ENCODE peak calls at places on chromosomes 16 and 17, in six cellular contexts. F is dorsolateral prefrontal cortex, B is uterus, K is brain microvascular endothelial cell, O is Peyer's patch, M is GM06990. A is an unnamed sample. For H3K27me3, the result is how much of the 10 kb centered on the place peaks cover.

GRCh38 chr16:71628810-71629209 is 2.8 kb downstream of the MARVELD3 start:
- DNase-seq in F (no peak), B (no peak), K (peak), O (no peak), M (no peak), A (no peak)

GRCh38 chr17:229130-229944 is 47.9 kb upstream of the DOC2B start:
- DNase-seq in F (peak), B (no peak), K (peak), O (no peak), M (no peak), A (no peak)

GRCh38 chr16:15606521-15607220 is 36.3 kb downstream of the MARF1 start:
- DNase-seq in F (no peak), B (no peak), K (no peak), O (no peak), M (no peak), A (no peak)

GRCh38 chr16:79792952-79793351 is 192.4 kb upstream of the MAF start:
- DNase-seq in F (no peak), B (peak), K (no peak), O (no peak), M (no peak), A (no peak)

GRCh38 chr17:7850970-7851437 is 3.9 kb upstream of the TMEM88 start:
- DNase-seq in F (no peak), B (peak), K (no peak), O (no peak), M (no peak), A (no peak)

GRCh38 chr17:33381201-33381600 is 88.1 kb upstream of the ASIC2 start:
- DNase-seq in F (no peak), B (peak), K (no peak), O (no peak), M (no peak), A (no peak)

GRCh38 chr16:54199486-54200160 is 87.0 kb downstream of the IRX3 start:
- DNase-seq in F (no peak), B (no peak), K (no peak), O (no peak), M (no peak), A (no peak)

GRCh38 chr16:997440-998051 is 16.0 kb downstream of the SOX8 start:
- DNase-seq in F (no peak), B (peak), K (no peak), O (no peak), M (no peak), A (no peak)

GRCh38 chr17:77493238-77493812 is 352.6 kb downstream of the SEC14L1 start:
- DNase-seq in F (peak), B (peak), K (no peak), O (no peak), M (peak), A (no peak)

GRCh38 chr17:76104140-76104895 is 731 bp upstream of the EXOC7 start:
- DNase-seq in F (no peak), B (no peak), K (no peak), O (no peak), M (no peak), A (no peak)

GRCh38 chr17:73430848-73431247 is 119.0 kb upstream of the CDC42EP4 start:
- DNase-seq in F (no peak), B (no peak), K (peak), O (no peak), M (no peak), A (no peak)
- H3K27me3 ChIP-seq in F (under half), B (under half), K (under half), O (under half), M (under half), A (under half)

DNA sequence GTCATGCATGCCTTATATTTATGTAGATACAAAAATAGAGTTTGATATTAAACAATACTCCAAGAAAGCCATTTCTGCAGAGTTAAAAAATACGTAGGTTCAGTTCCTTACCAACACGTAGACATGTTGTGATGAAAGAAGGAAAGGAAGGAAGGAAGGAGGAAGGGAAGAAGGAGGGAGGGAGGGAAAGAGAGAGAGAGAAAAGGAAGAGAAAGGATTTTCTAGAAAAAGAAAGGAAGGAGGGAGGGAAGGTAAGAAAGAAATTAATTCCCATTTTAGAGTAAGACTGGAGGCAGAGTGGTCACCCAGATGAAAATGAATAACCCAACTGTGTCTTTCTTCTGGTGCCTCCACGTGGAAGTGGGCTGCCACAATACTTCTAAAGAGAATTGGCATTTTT is 652.1 kb downstream of the WWOX start:
- DNase-seq in F (no peak), B (no peak), K (no peak), O (no peak), M (no peak), A (no peak)
- H3K4me3 ChIP-seq in F (no peak), B (no peak), K (no peak), O (no peak), M (no peak), A (no peak)

DNA sequence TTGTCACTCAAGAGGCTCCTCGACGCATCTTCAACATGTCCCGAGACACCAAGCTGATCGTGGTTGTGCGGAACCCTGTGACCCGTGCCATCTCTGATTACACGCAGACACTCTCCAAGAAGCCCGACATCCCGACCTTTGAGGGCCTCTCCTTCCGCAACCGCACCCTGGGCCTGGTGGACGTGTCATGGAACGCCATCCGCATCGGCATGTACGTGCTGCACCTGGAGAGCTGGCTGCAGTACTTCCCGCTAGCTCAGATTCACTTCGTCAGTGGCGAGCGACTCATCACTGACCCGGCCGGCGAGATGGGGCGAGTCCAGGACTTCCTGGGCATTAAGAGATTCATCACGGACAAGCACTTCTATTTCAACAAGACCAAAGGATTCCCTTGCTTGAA is 101.0 kb downstream of the HS3ST2 start:
- DNase-seq in F (no peak), B (no peak), K (no peak), O (no peak), M (peak), A (no peak)
- H3K27me3 ChIP-seq in F (under half), B (under half), K (under half), O (under half), M (under half), A (under half)

DNA sequence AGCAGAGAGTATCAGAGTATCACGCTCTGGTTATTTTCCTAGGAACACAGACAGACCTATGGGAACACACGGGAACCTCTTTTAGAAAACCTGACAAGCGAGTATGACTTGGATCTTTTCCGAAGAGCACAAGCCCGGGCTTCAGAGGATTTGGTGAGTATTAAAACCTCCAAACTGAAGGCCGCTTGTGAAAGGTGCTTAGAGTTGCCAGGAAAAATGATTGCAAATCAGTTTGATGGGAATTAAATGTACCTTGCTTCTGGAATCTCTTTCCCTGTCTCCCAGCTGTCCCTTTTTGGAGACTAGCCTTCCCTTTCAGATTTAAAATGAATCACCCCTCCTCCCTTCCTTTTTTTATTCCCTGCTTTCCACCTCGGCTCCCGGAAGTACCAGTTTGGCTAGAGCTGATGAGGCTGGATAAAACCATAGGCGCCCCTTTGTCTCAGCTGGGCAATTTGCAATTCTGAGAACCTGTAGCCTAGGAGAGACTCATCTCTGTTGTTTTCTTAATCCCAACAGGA is 27.3 kb downstream of the KAT7 start:
- DNase-seq in F (no peak), B (no peak), K (no peak), O (no peak), M (no peak), A (no peak)
- H3K4me3 ChIP-seq in F (no peak), B (no peak), K (no peak), O (no peak), M (no peak), A (no peak)

GRCh38 chr16:87312008-87312407 is 5.2 kb downstream of the C16orf95 start:
- DNase-seq in F (no peak), B (no peak), K (no peak), O (no peak), M (no peak), A (no peak)

GRCh38 chr16:87308826-87309225 is 8.4 kb downstream of the C16orf95 start:
- DNase-seq in F (no peak), B (no peak), K (no peak), O (no peak), M (no peak), A (no peak)

GRCh38 chr16:87311387-87311786 is 5.8 kb downstream of the C16orf95 start:
- DNase-seq in F (no peak), B (no peak), K (no peak), O (no peak), M (no peak), A (no peak)

GRCh38 chr16:87309912-87310485 is 7.2 kb downstream of the C16orf95 start:
- DNase-seq in F (no peak), B (no peak), K (no peak), O (no peak), M (no peak), A (no peak)

DNA sequence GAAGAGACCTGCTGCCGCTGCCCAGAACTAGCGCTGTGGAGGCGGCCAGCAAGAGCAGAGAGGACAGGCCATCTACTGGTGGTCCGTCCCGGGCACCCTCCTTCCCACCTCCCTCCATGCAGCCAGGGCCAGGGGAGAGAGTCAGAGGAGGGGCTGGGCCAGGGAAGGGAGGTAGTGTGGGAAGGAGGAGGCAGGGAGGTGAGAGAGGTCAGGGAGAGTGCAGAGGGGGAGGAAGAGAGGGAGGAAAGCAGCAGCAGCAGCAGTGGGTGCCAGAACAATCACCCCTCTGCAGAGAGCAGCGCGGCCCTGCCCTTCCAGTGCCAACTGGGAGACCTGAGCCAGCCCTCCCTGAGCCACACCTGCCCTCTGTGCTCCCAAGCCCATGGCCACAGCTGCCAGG is 6.6 kb downstream of the C16orf95 start:
- DNase-seq in F (no peak), B (no peak), K (no peak), O (no peak), M (no peak), A (no peak)
- H3K27me3 ChIP-seq in F (under half), B (under half), K (under half), O (under half), M (under half), A (under half)

A was measured in CD8-positive, alpha-beta T cell.